ENCODE peak calls at places on chromosome X, in seven cellular contexts. N, Z, X, Y, S, L and D are unnamed samples.

GRCh38 chrX:39688576-39689373 is 409.0 kb downstream of the BCOR start:
- DNase-seq in X (peak), S (peak), L (peak), Y (no peak), N (peak), Z (peak), D (no peak)

GRCh38 chrX:43688586-43688985 is 32.5 kb downstream of the MAOA start:
- DNase-seq in Z (no peak), L (no peak), X (no peak), S (no peak), N (no peak), Y (no peak), D (no peak)

GRCh38 chrX:2756534-2756933 is 4.7 kb downstream of the XG start:
- DNase-seq in N (no peak), Y (no peak), Z (no peak), S (no peak), L (no peak), X (no peak), D (no peak)

GRCh38 chrX:68588653-68589371 is 58.7 kb upstream of the STARD8 start:
- DNase-seq in Z (no peak), X (no peak), L (no peak), N (no peak), S (no peak), Y (no peak), D (no peak)

GRCh38 chrX:107565916-107566602 is 62.3 kb upstream of the PRPS1 start:
- DNase-seq in S (peak), Y (no peak), L (no peak), N (no peak), X (peak), Z (peak), D (no peak)

GRCh38 chrX:154376768-154377167 is 2.3 kb upstream of the EMD start:
- DNase-seq in S (no peak), N (no peak), Z (no peak), L (no peak), X (no peak), Y (no peak), D (no peak)

GRCh38 chrX:71215335-71215912 is 7.6 kb upstream of the GJB1 start:
- DNase-seq in Y (no peak), S (peak), Z (peak), N (no peak), L (no peak), X (peak), D (no peak)

GRCh38 chrX:91435465-91435864 is 826 bp downstream of the PABPC5 start:
- DNase-seq in S (no peak), Y (no peak), N (no peak), L (no peak), X (no peak), Z (no peak), D (no peak)

GRCh38 chrX:9682861-9683260 is 82.8 kb downstream of the GPR143 start:
- DNase-seq in X (no peak), S (no peak), N (no peak), L (no peak), Y (no peak), Z (no peak), D (no peak)

GRCh38 chrX:140123446-140123845 is 158.1 kb upstream of the CXorf66 start:
- DNase-seq in L (no peak), S (no peak), Y (no peak), X (peak), N (no peak), Z (peak), D (no peak)

GRCh38 chrX:115367455-115367854 is 77.9 kb downstream of the LUZP4 start:
- DNase-seq in N (no peak), Y (no peak), Z (no peak), S (no peak), L (no peak), X (no peak), D (no peak)

GRCh38 chrX:19897087-19897486 is 9.7 kb upstream of the SH3KBP1 start:
- DNase-seq in X (no peak), S (no peak), N (no peak), Z (no peak), Y (no peak), L (no peak), D (no peak)

GRCh38 chrX:74383611-74384010 is 37.7 kb upstream of the SLC16A2 start:
- DNase-seq in X (peak), S (peak), L (no peak), Y (no peak), N (no peak), Z (peak), D (no peak)

GRCh38 chrX:54043696-54044125 is 562 bp downstream of the PHF8 start:
- DNase-seq in L (no peak), Z (peak), S (peak), X (peak), N (peak), Y (peak), D (no peak)

GRCh38 chrX:136529795-136530194 is 2.2 kb upstream of the VGLL1 start:
- DNase-seq in N (no peak), X (peak), S (no peak), Z (no peak), L (no peak), Y (no peak), D (no peak)

GRCh38 chrX:129629837-129630236 is 24.9 kb downstream of the APLN start:
- DNase-seq in L (no peak), N (no peak), Z (no peak), Y (no peak), X (no peak), S (no peak), D (no peak)

GRCh38 chrX:75968293-75968692 is 183.2 kb upstream of the MAGEE2 start:
- DNase-seq in N (no peak), L (no peak), S (no peak), X (no peak), Y (no peak), Z (no peak), D (no peak)

GRCh38 chrX:9885150-9885549 is 82.0 kb upstream of the CLDN34 start:
- DNase-seq in L (peak), Z (peak), X (peak), N (peak), Y (peak), S (peak), D (peak)

GRCh38 chrX:135973025-135973547 is 702 bp downstream of the MMGT1 start:
- DNase-seq in Y (no peak), X (peak), Z (peak), L (no peak), S (peak), N (no peak), D (no peak)

GRCh38 chrX:152896450-152896849 is 1.4 kb upstream of the ZNF185 start:
- DNase-seq in S (no peak), Y (no peak), X (peak), L (no peak), Z (no peak), N (no peak), D (no peak)

GRCh38 chrX:1465261-1466231 is 12.8 kb upstream of the ASMTL start:
- DNase-seq in Z (no peak), L (no peak), S (peak), Y (peak), N (peak), X (no peak), D (peak)

GRCh38 chrX:4935846-4936245 is 1222.4 kb upstream of the PRKX start:
- DNase-seq in X (no peak), Z (no peak), N (no peak), Y (no peak), L (no peak), S (peak), D (no peak)

GRCh38 chrX:124211312-124211942 is 121.0 kb upstream of the TEX13D start:
- DNase-seq in Y (no peak), S (no peak), L (no peak), Z (no peak), X (peak), N (no peak), D (no peak)

GRCh38 chrX:8743126-8743732 is 11.3 kb upstream of the ANOS1 start:
- DNase-seq in L (peak), N (peak), Z (peak), Y (peak), S (peak), X (peak), D (peak)

GRCh38 chrX:30253257-30253656 is 6.3 kb downstream of the MAGEB1 start:
- DNase-seq in S (no peak), N (no peak), Y (no peak), X (no peak), Z (no peak), L (no peak), D (no peak)

GRCh38 chrX:129632443-129632842 is 22.3 kb downstream of the APLN start:
- DNase-seq in S (no peak), N (no peak), X (no peak), Z (no peak), Y (no peak), L (no peak), D (no peak)

GRCh38 chrX:39982927-39983326 is 114.8 kb downstream of the BCOR start:
- DNase-seq in Z (peak), N (no peak), S (no peak), Y (no peak), L (peak), X (no peak), D (no peak)

GRCh38 chrX:130631011-130631410 is 229.2 kb downstream of the RBMX2 start:
- DNase-seq in S (no peak), X (no peak), N (no peak), Y (no peak), L (no peak), Z (peak), D (no peak)

GRCh38 chrX:133297284-133297683 is 79.1 kb upstream of the TFDP3 start:
- DNase-seq in S (no peak), N (no peak), Y (no peak), L (no peak), X (no peak), Z (no peak), D (no peak)

GRCh38 chrX:42714981-42715688 is 62.8 kb downstream of the PPP1R2C start:
- DNase-seq in N (peak), L (peak), X (peak), S (peak), Y (peak), Z (peak), D (no peak)

GRCh38 chrX:15072880-15073279 is 197.0 kb downstream of the ASB9 start:
- DNase-seq in X (no peak), N (no peak), S (no peak), Y (no peak), Z (no peak), L (no peak), D (no peak)

GRCh38 chrX:44432641-44433040 is 89.2 kb upstream of the EFHC2 start:
- DNase-seq in S (no peak), X (no peak), Y (no peak), L (no peak), N (no peak), Z (no peak), D (no peak)

GRCh38 chrX:68307767-68308166 is 125.5 kb downstream of the OPHN1 start:
- DNase-seq in Y (no peak), N (no peak), Z (no peak), L (no peak), X (no peak), S (no peak), D (no peak)

GRCh38 chrX:10726647-10727046 is 106.3 kb upstream of the MID1 start:
- DNase-seq in L (no peak), X (no peak), Y (no peak), N (no peak), S (no peak), Z (no peak), D (no peak)

GRCh38 chrX:95057341-95057740 is 1383.3 kb downstream of the FAM133A start:
- DNase-seq in S (no peak), X (no peak), N (no peak), Y (no peak), Z (no peak), L (no peak), D (no peak)

GRCh38 chrX:106481341-106481740 is 130.4 kb upstream of the RADX start:
- DNase-seq in L (no peak), Z (peak), Y (peak), S (peak), N (no peak), X (peak), D (no peak)

GRCh38 chrX:69060631-69061408 is 104.4 kb downstream of the PJA1 start:
- DNase-seq in L (no peak), Z (peak), N (no peak), S (peak), Y (no peak), X (peak), D (no peak)

GRCh38 chrX:19017271-19017670 is 33.4 kb upstream of the PHKA2 start:
- DNase-seq in L (no peak), X (peak), N (no peak), Z (no peak), S (no peak), Y (no peak), D (no peak)

DNA sequence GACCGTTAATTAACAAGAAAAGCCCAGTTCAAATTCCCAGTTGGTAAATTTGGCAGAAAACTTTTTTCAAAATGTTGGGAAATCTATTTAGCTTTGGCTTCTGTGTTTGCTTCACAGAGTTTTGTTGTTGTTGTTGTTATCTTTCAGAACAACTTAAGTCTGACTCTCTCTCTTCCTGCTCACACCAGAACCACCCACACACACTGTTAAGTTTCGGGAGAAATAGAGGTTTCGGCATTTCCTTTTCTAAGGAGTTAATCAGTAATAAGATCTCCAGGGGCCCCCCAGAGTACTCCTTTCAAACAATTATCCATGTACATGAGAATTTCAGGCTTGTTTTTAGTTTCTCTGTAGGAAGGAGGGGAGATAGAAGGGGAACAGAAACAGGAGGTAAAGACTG is 106.2 kb upstream of the PTCHD1 start:
- DNase-seq in X (no peak), Z (no peak), S (no peak), N (no peak), Y (no peak), L (no peak), D (no peak)
- TF ChIP-seq CTCF in X (no peak), Z (no peak), S (no peak), N (no peak), Y (no peak), L (no peak), D (no peak)

DNA sequence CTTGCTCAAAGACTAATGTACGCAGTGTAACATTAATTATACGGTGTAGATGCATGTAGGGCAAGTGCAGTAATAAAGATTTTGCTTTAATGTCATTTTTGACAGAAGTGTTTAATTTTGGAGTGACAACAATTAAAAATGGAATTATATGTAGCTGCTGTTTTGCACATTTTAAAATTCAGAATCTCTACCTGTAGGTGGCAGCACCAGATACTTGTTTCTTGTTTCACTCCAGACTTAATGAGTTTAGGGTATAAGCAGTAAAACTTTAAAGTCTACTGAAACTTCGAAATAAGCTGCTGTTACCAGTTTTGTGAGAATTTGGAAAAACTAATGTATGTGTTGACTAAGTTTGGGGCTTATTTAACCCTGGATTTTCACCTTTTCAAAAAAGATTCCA is 144.9 kb downstream of the POLA1 start:
- DNase-seq in Y (no peak), N (no peak), L (no peak), S (no peak), Z (no peak), X (peak), D (no peak)
- TF ChIP-seq CTCF in Y (peak), N (peak), L (peak), S (peak), Z (no peak), X (no peak), D (peak)

GRCh38 chrX:118499295-118499694 is 3.7 kb downstream of the DOCK11 start:
- DNase-seq in X (no peak), Z (no peak), N (no peak), Y (no peak), L (no peak), S (no peak), D (no peak)
- TF ChIP-seq CTCF in X (no peak), Z (no peak), N (no peak), Y (no peak), L (no peak), S (no peak), D (no peak)

DNA sequence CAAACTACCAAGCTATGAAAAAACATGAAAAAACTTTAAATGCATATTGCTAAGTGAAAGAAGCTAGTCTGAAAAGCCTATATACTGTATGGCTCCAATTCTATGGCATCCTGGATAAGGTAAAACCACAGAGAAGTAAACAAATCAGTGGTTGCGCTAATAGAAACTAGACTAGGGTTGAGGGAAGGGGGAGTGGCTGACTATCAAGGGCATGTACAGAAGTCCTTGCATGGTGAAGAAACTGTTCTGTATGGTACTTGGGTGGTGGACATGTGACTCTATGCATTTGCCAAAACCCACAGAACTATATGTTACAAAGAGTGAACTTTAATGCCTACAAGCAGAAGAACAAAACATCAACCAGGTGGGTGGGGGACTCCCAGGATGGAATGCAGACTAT is 96.8 kb downstream of the MTMR1 start:
- DNase-seq in L (no peak), Z (no peak), X (no peak), N (no peak), Y (no peak), S (no peak), D (no peak)
- TF ChIP-seq CTCF in L (no peak), Z (no peak), X (no peak), N (no peak), Y (no peak), S (no peak), D (no peak)

DNA sequence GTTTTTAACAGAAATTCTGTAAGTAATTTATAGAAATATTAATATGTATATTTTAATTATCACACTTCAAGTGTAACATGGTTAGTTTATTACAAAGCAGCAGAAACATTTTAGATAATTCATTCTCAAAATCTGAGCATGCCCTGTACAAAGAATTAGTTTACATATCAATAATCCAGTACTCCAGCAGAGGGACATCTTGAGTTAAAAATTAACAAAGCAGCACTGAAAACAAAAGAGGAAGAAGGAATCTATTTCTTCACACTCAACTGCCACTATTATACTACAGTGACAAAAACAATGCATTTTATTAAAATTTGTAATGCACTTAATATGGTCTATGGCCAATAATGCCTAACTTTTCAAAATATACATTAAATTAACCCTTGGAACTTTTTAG is 179.1 kb upstream of the KLHL4 start:
- DNase-seq in Y (no peak), N (no peak), X (no peak), S (no peak), Z (no peak), L (no peak), D (no peak)
- TF ChIP-seq CTCF in Y (no peak), N (peak), X (no peak), S (no peak), Z (no peak), L (peak), D (no peak)

GRCh38 chrX:117996408-117996807 is 120.2 kb downstream of the KLHL13 start:
- DNase-seq in S (no peak), Y (no peak), N (no peak), X (no peak), L (no peak), Z (no peak), D (no peak)

GRCh38 chrX:117998171-117998570 is 118.4 kb downstream of the KLHL13 start:
- DNase-seq in Z (no peak), Y (no peak), X (no peak), S (no peak), N (no peak), L (no peak), D (no peak)

GRCh38 chrX:118000518-118000917 is 116.1 kb downstream of the KLHL13 start:
- DNase-seq in Y (no peak), Z (no peak), N (no peak), S (no peak), X (no peak), L (no peak), D (no peak)

GRCh38 chrX:117995378-117995777 is 121.2 kb downstream of the KLHL13 start:
- DNase-seq in N (no peak), Z (no peak), L (no peak), S (no peak), Y (no peak), X (no peak), D (no peak)

DNA sequence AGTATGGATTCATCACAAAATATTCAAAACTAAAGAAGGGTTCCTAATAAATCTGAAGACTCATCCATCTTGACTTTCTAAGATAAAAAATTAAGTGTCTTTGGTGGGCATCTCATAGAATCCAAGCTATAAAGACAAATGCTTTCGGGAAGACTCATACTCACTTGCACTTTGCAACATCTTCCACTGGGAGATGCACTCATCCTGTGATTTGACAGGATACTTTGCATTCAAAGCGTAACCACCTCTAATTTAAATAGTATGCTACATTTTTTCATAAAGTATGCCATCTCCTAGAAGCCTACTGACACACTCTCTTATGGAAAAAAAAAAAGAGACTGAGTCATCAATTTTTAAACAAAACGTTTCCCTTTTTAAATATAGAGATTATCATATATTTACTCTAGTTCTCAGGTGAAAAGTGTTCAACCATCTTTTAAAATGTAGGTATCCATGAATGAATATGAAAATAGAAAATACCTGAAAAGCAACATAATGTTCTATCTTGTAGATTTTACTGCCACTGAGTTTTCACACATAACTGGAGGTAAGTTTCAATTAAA is 119.6 kb downstream of the KLHL13 start:
- DNase-seq in Y (no peak), N (no peak), S (no peak), L (no peak), X (no peak), Z (no peak), D (no peak)
- TF ChIP-seq CTCF in Y (peak), N (peak), S (no peak), L (no peak), X (no peak), Z (no peak), D (no peak)

GRCh38 chrX:21382715-21383114 is 8.5 kb downstream of the CNKSR2 start:
- DNase-seq in Z (no peak), X (no peak), L (no peak), S (no peak), N (no peak), Y (no peak), D (no peak)
- TF ChIP-seq CTCF in Z (no peak), X (no peak), L (peak), S (no peak), N (peak), Y (no peak), D (peak)

DNA sequence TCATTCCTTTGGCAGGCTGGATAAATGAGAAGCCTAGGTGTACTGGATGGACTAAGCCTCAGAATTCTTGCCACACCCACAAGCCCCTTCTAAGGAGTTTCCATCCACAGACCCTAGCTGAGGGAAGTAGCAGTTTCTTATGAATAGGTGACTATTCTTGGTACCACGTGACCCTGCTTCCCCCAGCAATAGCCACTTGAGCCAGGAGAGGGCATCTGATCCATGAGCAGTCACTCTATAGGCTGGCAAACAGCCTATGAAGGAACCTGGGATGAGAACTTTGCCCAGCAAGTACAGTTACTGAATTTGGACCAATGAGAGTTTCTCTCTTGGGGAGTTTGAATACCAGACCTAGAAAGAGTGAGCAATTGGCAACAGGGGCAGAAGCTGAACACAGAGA is 84.0 kb downstream of the RTL9 start:
- DNase-seq in Y (no peak), X (peak), S (peak), L (no peak), Z (peak), N (no peak), D (no peak)
- TF ChIP-seq CTCF in Y (no peak), X (no peak), S (peak), L (peak), Z (no peak), N (no peak), D (no peak)